ENCODE peak calls at places on chromosome 3, in seven cellular contexts. H is uterus, N is H1, K is endodermal cell, C is neural progenitor cell, F is K562, B is astrocyte. T is an unnamed sample. For H3K36me3, the result is how much of the 10 kb centered on the place peaks cover.

GRCh38 chr3:70264122-70264780 is 48.2 kb downstream of the MDFIC2 start:
- DNase-seq in H (no peak), N (no peak), K (no peak), C (no peak), F (no peak), B (no peak), T (peak)

GRCh38 chr3:123246846-123247245 is 45.1 kb downstream of the SEC22A start:
- DNase-seq in H (no peak), N (no peak), K (no peak), C (no peak), F (no peak), B (no peak), T (no peak)

GRCh38 chr3:186108106-186108940 is 566 bp downstream of the ETV5 start:
- DNase-seq in H (no peak), N (no peak), K (peak), C (peak), F (peak), B (peak), T (no peak)

GRCh38 chr3:87052499-87053260 is 61.7 kb upstream of the VGLL3 start:
- DNase-seq in H (no peak), N (peak), K (peak), C (peak), F (no peak), B (no peak), T (no peak)

GRCh38 chr3:65793495-65794200 is 245.1 kb downstream of the MAGI1 start:
- DNase-seq in H (no peak), N (no peak), K (no peak), C (no peak), F (no peak), B (peak), T (no peak)

GRCh38 chr3:10294030-10294591 is 1.4 kb upstream of the GHRL start:
- DNase-seq in H (no peak), N (no peak), K (peak), C (no peak), F (no peak), B (no peak), T (no peak)

GRCh38 chr3:52896613-52897012 is 735 bp downstream of the STIMATE start:
- DNase-seq in H (no peak), N (peak), K (peak), C (peak), F (no peak), B (no peak), T (no peak)

GRCh38 chr3:161069441-161070251 is 35.5 kb downstream of the B3GALNT1 start:
- DNase-seq in H (no peak), N (no peak), K (no peak), C (no peak), F (no peak), B (peak), T (peak)

GRCh38 chr3:127371846-127372245 is 84.0 kb upstream of the PRR20G start:
- DNase-seq in H (no peak), N (no peak), K (no peak), C (no peak), F (no peak), B (no peak), T (no peak)

GRCh38 chr3:152362086-152362485 is 93.4 kb downstream of the MBNL1 start:
- DNase-seq in H (no peak), N (no peak), K (no peak), C (peak), F (no peak), B (no peak), T (no peak)

GRCh38 chr3:153209596-153209995 is 47.6 kb downstream of the RAP2B start:
- DNase-seq in H (no peak), N (peak), K (peak), C (peak), F (no peak), B (peak), T (peak)

GRCh38 chr3:182045721-182046120 is 334.0 kb downstream of the SOX2 start:
- DNase-seq in H (no peak), N (no peak), K (no peak), C (no peak), F (no peak), B (no peak), T (no peak)

GRCh38 chr3:130711885-130712284 is 34.7 kb downstream of the PIK3R4 start:
- DNase-seq in H (no peak), N (no peak), K (no peak), C (no peak), F (no peak), B (no peak), T (no peak)

GRCh38 chr3:117887896-117888295 is 1146.8 kb downstream of the IGSF11 start:
- DNase-seq in H (no peak), N (no peak), K (no peak), C (no peak), F (no peak), B (peak), T (peak)

GRCh38 chr3:64293121-64293520 is 67.9 kb upstream of the PRICKLE2 start:
- DNase-seq in H (no peak), N (no peak), K (no peak), C (no peak), F (no peak), B (no peak), T (no peak)

GRCh38 chr3:64295594-64295993 is 70.3 kb upstream of the PRICKLE2 start:
- DNase-seq in H (peak), N (no peak), K (no peak), C (no peak), F (no peak), B (peak), T (peak)

GRCh38 chr3:64297563-64297962 is 72.3 kb upstream of the PRICKLE2 start:
- DNase-seq in H (no peak), N (no peak), K (no peak), C (no peak), F (no peak), B (no peak), T (no peak)

GRCh38 chr3:64291956-64292355 is 66.7 kb upstream of the PRICKLE2 start:
- DNase-seq in H (peak), N (no peak), K (no peak), C (no peak), F (no peak), B (peak), T (no peak)

GRCh38 chr3:64294771-64295170 is 69.5 kb upstream of the PRICKLE2 start:
- DNase-seq in H (no peak), N (no peak), K (no peak), C (no peak), F (no peak), B (no peak), T (no peak)
- TF ChIP-seq CTCF in H (no peak), N (no peak), K (no peak), C (no peak), F (no peak), B (no peak), T (no peak)

GRCh38 chr3:12829886-12830784 is 11.2 kb downstream of the RPL32 start:
- DNase-seq in H (no peak), N (no peak), K (peak), C (no peak), F (no peak), B (no peak), T (no peak)

GRCh38 chr3:12832350-12833225 is 8.8 kb downstream of the RPL32 start:
- DNase-seq in H (no peak), N (no peak), K (no peak), C (no peak), F (no peak), B (no peak), T (no peak)

GRCh38 chr3:12831582-12831866 is 9.8 kb downstream of the RPL32 start:
- DNase-seq in H (no peak), N (no peak), K (no peak), C (no peak), F (no peak), B (no peak), T (no peak)

GRCh38 chr3:12829404-12829803 is 12.0 kb downstream of the RPL32 start:
- DNase-seq in H (no peak), N (no peak), K (no peak), C (no peak), F (no peak), B (no peak), T (no peak)

DNA sequence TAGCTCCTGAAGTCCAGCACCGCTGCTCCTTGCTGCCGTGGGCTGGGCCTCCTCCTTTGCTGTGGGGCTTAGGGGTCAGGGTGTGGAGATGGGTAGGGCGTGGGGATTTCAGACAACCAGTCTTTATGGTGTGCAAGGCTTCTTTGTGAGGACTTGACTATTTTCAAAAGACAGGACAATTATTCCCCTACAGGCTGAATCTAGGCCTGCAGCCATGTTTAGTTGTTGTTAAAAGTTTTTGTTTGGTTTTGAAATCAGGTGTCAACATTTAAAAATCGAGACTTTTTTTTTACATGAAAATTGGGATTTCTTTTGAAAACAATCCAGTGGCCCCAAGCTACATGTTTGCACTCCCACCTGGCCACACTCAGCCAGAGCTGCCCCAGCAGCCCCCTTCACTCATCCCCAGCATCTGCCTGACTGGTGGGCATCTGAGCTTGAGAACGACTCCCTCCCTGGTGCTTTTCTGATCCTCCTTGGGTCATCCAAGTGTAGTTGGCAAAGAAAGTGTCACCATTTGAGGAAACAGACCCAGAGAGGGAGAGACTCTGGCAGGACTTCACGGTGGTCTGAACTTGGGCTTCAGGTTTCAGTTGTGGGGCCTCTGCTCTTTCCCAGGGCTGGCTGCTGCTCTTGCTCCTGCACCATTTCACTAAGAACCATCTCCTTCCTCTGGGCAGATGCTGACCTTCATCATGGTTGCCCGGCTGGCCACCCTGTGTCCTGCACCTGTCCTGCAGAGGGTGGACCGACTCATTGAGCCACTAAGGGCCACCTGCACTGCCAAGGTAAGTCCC is 10.4 kb downstream of the RPL32 start:
- DNase-seq in H (no peak), N (no peak), K (no peak), C (no peak), F (no peak), B (no peak), T (no peak)
- H3K36me3 ChIP-seq in H (under half), N (half or more), K (under half), C (under half), F (half or more), B (under half), T (under half)

GRCh38 chr3:183253364-183253960 is 409 bp downstream of the B3GNT5 start:
- DNase-seq in H (peak), N (no peak), K (peak), C (peak), F (peak), B (peak), T (no peak)

GRCh38 chr3:183254816-183255730 is 2.0 kb downstream of the B3GNT5 start:
- DNase-seq in H (no peak), N (no peak), K (no peak), C (peak), F (peak), B (peak), T (no peak)

GRCh38 chr3:183252108-183252782 is 808 bp upstream of the B3GNT5 start:
- DNase-seq in H (no peak), N (no peak), K (no peak), C (no peak), F (no peak), B (no peak), T (no peak)

GRCh38 chr3:183253961-183254815 is 1.1 kb downstream of the B3GNT5 start:
- DNase-seq in H (peak), N (no peak), K (peak), C (peak), F (peak), B (peak), T (no peak)

GRCh38 chr3:183252973-183253363 is at the start of gene B3GNT5:
- DNase-seq in H (peak), N (no peak), K (peak), C (no peak), F (peak), B (no peak), T (no peak)
- H3K4me3 ChIP-seq in H (peak), N (peak), K (peak), C (peak), F (peak), B (peak), T (peak)

DNA sequence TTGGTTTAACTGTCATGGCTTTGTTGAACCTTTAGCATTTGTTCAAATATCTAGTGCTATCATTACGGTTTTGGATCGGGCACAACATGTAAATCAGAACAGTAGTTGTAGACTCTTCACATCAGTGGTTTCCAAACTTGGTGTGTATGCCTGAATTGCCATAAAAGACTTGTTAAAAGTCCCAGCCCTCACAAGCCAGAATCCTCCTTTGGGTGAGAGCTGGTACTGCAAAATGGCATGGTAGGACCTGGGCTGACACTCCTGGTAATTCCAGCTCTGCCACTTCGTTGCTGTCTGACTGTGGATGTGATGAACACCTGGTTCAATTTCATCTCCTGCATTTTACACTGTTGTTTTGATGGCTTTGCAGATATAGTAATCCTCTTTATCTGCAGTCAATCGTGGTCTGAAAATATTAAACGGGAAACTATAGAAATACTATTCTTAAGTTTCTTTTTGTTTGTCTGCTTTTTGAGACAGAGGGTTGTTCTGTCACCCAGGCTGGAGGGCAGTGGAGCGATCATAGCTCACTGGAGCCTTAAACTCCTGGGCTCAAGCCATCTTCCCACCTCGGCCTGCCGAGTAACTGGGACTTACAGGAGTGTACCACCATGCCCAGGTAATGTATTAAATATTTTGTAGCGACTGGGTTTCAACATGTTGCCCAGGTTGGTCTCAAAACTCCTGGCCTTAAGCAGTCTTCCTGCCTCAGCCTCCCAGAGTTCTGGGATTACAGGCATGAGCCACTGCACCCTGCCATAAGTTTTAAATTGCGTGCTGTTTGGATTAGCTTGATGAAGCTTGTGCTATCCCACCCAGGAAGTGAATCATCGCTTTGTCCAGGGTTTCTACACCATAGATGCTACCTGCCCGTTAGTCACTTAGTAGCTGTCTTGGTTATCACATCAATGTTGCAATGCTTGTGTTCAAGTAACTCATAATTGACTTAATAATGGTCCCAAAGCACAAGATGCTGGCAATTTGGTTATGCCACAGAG is 61.6 kb downstream of the RAB7A start:
- DNase-seq in H (no peak), N (no peak), K (peak), C (peak), F (peak), B (peak), T (peak)
- TF ChIP-seq CTCF in H (no peak), N (peak), K (peak), C (peak), F (peak), B (no peak), T (peak)

GRCh38 chr3:190306513-190307163 is 15.6 kb downstream of the CLDN1 start:
- DNase-seq in H (peak), N (no peak), K (no peak), C (no peak), F (no peak), B (peak), T (no peak)
- H3K36me3 ChIP-seq in H (under half), N (under half), K (under half), C (under half), F (under half), B (under half), T (under half)

GRCh38 chr3:136189043-136189442 is 7.1 kb downstream of the MSL2 start:
- DNase-seq in H (no peak), N (no peak), K (no peak), C (no peak), F (no peak), B (no peak), T (no peak)

GRCh38 chr3:136187868-136188267 is 8.3 kb downstream of the MSL2 start:
- DNase-seq in H (no peak), N (no peak), K (no peak), C (no peak), F (no peak), B (no peak), T (no peak)

GRCh38 chr3:136193273-136194043 is 2.7 kb downstream of the MSL2 start:
- DNase-seq in H (no peak), N (no peak), K (no peak), C (no peak), F (no peak), B (no peak), T (no peak)

GRCh38 chr3:136186850-136187249 is 9.3 kb downstream of the MSL2 start:
- DNase-seq in H (no peak), N (no peak), K (no peak), C (no peak), F (no peak), B (peak), T (no peak)

DNA sequence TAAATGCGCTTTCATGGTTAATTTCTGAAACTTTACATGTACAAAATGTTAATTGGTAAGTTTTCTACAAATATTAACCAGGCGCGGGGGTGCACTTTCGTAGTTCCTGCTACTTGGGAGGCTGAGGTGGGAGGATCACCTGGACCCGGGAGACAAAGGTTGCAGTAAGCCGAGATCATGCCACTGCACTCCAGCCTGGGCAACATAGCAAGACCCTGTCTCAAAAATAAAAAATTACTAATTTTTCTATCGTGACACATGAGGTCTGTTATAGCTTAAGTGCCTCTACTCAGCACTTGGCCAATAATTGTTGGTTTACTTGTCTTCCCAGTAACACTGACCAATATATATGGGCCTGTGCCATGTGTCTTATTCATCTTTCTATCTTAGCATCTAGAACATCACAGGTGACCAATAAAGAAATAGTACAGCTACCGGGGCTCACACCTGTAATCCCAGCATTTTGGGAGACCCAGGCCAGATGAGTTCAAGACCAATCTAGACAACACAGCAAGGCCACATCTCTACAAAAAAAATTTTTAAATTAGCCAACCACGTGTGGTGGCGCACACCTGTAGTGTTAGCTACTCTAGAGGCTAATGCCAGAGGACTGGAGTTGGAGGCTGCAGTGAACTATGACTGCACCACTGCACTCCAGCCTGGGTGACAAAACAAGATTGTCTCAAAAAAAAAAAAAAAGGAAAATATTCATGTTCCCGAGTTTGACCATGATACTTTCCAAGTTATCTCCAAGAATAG is 6.1 kb downstream of the MSL2 start:
- DNase-seq in H (no peak), N (no peak), K (no peak), C (no peak), F (no peak), B (no peak), T (no peak)
- H3K4me3 ChIP-seq in H (no peak), N (no peak), K (no peak), C (no peak), F (no peak), B (no peak), T (no peak)